ENCODE peak calls at places on chromosome 14, in nine cellular contexts. A, P, G, E, B, J, I, Y and L are unnamed samples.

GRCh38 chr14:24817638-24818053 is 183.7 kb upstream of the GZMB start:
- DNase-seq in A (no peak), P (no peak), G (no peak), E (no peak), B (peak), J (peak), I (no peak), Y (peak), L (no peak)

GRCh38 chr14:105176513-105176912 is 4.6 kb downstream of the NUDT14 start:
- DNase-seq in A (no peak), P (no peak), G (no peak), E (no peak), B (no peak), J (no peak), I (no peak), Y (no peak), L (no peak)

GRCh38 chr14:33612184-33612479 is 338.7 kb downstream of the EGLN3 start:
- DNase-seq in A (no peak), P (no peak), G (no peak), E (no peak), B (no peak), J (no peak), I (no peak), Y (no peak), L (no peak)

GRCh38 chr14:56660677-56661389 is 81.2 kb downstream of the TMEM260 start:
- DNase-seq in A (no peak), P (no peak), G (no peak), E (no peak), B (no peak), J (no peak), I (no peak), Y (no peak), L (no peak)

GRCh38 chr14:100778078-100778927 is 47.6 kb upstream of the MEG3 start:
- DNase-seq in A (no peak), P (no peak), G (no peak), E (no peak), B (no peak), J (no peak), I (no peak), Y (no peak), L (peak)

GRCh38 chr14:37585971-37586759 is 8.9 kb downstream of the FOXA1 start:
- DNase-seq in A (no peak), P (no peak), G (no peak), E (no peak), B (no peak), J (no peak), I (no peak), Y (no peak), L (no peak)

GRCh38 chr14:50520947-50521815 is 11.2 kb downstream of the MAP4K5 start:
- DNase-seq in A (no peak), P (no peak), G (peak), E (no peak), B (peak), J (peak), I (peak), Y (no peak), L (no peak)

GRCh38 chr14:51290132-51290531 is 50.1 kb downstream of the TMX1 start:
- DNase-seq in A (no peak), P (no peak), G (no peak), E (no peak), B (no peak), J (no peak), I (no peak), Y (no peak), L (no peak)

GRCh38 chr14:65074449-65075155 is 27.7 kb downstream of the MAX start:
- DNase-seq in A (no peak), P (no peak), G (no peak), E (no peak), B (no peak), J (no peak), I (no peak), Y (no peak), L (no peak)

GRCh38 chr14:35534130-35534883 is at the start of gene INSM2:
- DNase-seq in A (no peak), P (no peak), G (no peak), E (no peak), B (no peak), J (no peak), I (no peak), Y (no peak), L (no peak)

GRCh38 chr14:101055776-101056374 is 152.4 kb upstream of the RTL1 start:
- DNase-seq in A (no peak), P (no peak), G (no peak), E (no peak), B (no peak), J (no peak), I (no peak), Y (no peak), L (no peak)

GRCh38 chr14:89387922-89388685 is 28.9 kb downstream of the FOXN3 start:
- DNase-seq in A (no peak), P (no peak), G (no peak), E (no peak), B (no peak), J (no peak), I (no peak), Y (no peak), L (no peak)

GRCh38 chr14:92659765-92660561 is 88.5 kb downstream of the LGMN start:
- DNase-seq in A (peak), P (no peak), G (no peak), E (no peak), B (no peak), J (no peak), I (no peak), Y (no peak), L (no peak)

GRCh38 chr14:72610831-72611200 is 283.1 kb downstream of the DPF3 start:
- DNase-seq in A (peak), P (no peak), G (peak), E (no peak), B (no peak), J (no peak), I (no peak), Y (peak), L (no peak)

GRCh38 chr14:67420102-67420739 is 8.3 kb upstream of the PLEK2 start:
- DNase-seq in A (no peak), P (no peak), G (no peak), E (peak), B (no peak), J (no peak), I (no peak), Y (no peak), L (no peak)

GRCh38 chr14:21525995-21526671 is at the start of gene SALL2:
- DNase-seq in A (peak), P (peak), G (peak), E (no peak), B (peak), J (no peak), I (peak), Y (peak), L (peak)

GRCh38 chr14:39368261-39368959 is 63.8 kb downstream of the FBXO33 start:
- DNase-seq in A (no peak), P (no peak), G (peak), E (no peak), B (peak), J (peak), I (peak), Y (no peak), L (peak)

GRCh38 chr14:93962701-93963601 is 13.4 kb downstream of the ASB2 start:
- DNase-seq in A (no peak), P (no peak), G (peak), E (peak), B (no peak), J (no peak), I (no peak), Y (no peak), L (no peak)

GRCh38 chr14:32397871-32398640 is 69.0 kb downstream of the AKAP6 start:
- DNase-seq in A (no peak), P (no peak), G (peak), E (no peak), B (peak), J (no peak), I (peak), Y (no peak), L (no peak)

GRCh38 chr14:67447033-67447381 is 35.0 kb upstream of the PLEK2 start:
- DNase-seq in A (no peak), P (no peak), G (no peak), E (no peak), B (no peak), J (no peak), I (no peak), Y (no peak), L (no peak)

GRCh38 chr14:91899213-91899612 is 31.9 kb upstream of the TC2N start:
- DNase-seq in A (no peak), P (no peak), G (no peak), E (no peak), B (no peak), J (peak), I (peak), Y (no peak), L (peak)

GRCh38 chr14:38042356-38042755 is 165.3 kb upstream of the SSTR1 start:
- DNase-seq in A (peak), P (no peak), G (peak), E (no peak), B (peak), J (no peak), I (no peak), Y (no peak), L (no peak)

GRCh38 chr14:64682173-64682710 is 22.0 kb upstream of the PLEKHG3 start:
- DNase-seq in A (peak), P (no peak), G (peak), E (no peak), B (no peak), J (no peak), I (peak), Y (no peak), L (peak)

GRCh38 chr14:73242274-73242960 is 5.1 kb downstream of the PAPLN start:
- DNase-seq in A (no peak), P (no peak), G (no peak), E (no peak), B (no peak), J (no peak), I (no peak), Y (no peak), L (no peak)

GRCh38 chr14:63752449-63753169 is 24.7 kb upstream of the SGPP1 start:
- DNase-seq in A (peak), P (no peak), G (peak), E (no peak), B (peak), J (no peak), I (peak), Y (no peak), L (no peak)

GRCh38 chr14:92397140-92397815 is 74.3 kb downstream of the SLC24A4 start:
- DNase-seq in A (no peak), P (no peak), G (peak), E (no peak), B (peak), J (peak), I (peak), Y (no peak), L (no peak)

GRCh38 chr14:61103541-61104339 is 122.7 kb downstream of the SLC38A6 start:
- DNase-seq in A (peak), P (no peak), G (peak), E (no peak), B (peak), J (peak), I (peak), Y (peak), L (no peak)

GRCh38 chr14:99578541-99579044 is 25.4 kb downstream of the CCDC85C start:
- DNase-seq in A (no peak), P (no peak), G (no peak), E (no peak), B (no peak), J (no peak), I (no peak), Y (no peak), L (no peak)

GRCh38 chr14:99749142-99749541 is 44.1 kb upstream of the EML1 start:
- DNase-seq in A (no peak), P (no peak), G (no peak), E (no peak), B (no peak), J (no peak), I (no peak), Y (no peak), L (no peak)

GRCh38 chr14:72917420-72917819 is 8.8 kb upstream of the DCAF4 start:
- DNase-seq in A (no peak), P (no peak), G (no peak), E (no peak), B (no peak), J (no peak), I (no peak), Y (no peak), L (no peak)

GRCh38 chr14:37618498-37619041 is 23.1 kb downstream of the TTC6 start:
- DNase-seq in A (no peak), P (no peak), G (no peak), E (no peak), B (no peak), J (no peak), I (no peak), Y (no peak), L (no peak)

GRCh38 chr14:92759300-92759678 is 10.9 kb upstream of the LGMN start:
- DNase-seq in A (no peak), P (no peak), G (no peak), E (peak), B (no peak), J (peak), I (peak), Y (no peak), L (peak)

GRCh38 chr14:53943751-53944083 is 12.9 kb downstream of the BMP4 start:
- DNase-seq in A (no peak), P (no peak), G (no peak), E (no peak), B (no peak), J (no peak), I (no peak), Y (no peak), L (no peak)

GRCh38 chr14:55438066-55438683 is 2.2 kb downstream of the TBPL2 start:
- DNase-seq in A (no peak), P (no peak), G (peak), E (no peak), B (peak), J (peak), I (peak), Y (peak), L (no peak)

GRCh38 chr14:24818054-24818822 is 184.2 kb upstream of the GZMB start:
- DNase-seq in A (no peak), P (no peak), G (peak), E (no peak), B (no peak), J (no peak), I (no peak), Y (peak), L (no peak)

GRCh38 chr14:77485901-77486678 is 12.5 kb downstream of the ISM2 start:
- DNase-seq in A (no peak), P (no peak), G (peak), E (no peak), B (no peak), J (no peak), I (peak), Y (no peak), L (no peak)

GRCh38 chr14:20934148-20934762 is 21.0 kb upstream of the RNASE2 start:
- DNase-seq in A (no peak), P (no peak), G (no peak), E (peak), B (no peak), J (peak), I (no peak), Y (no peak), L (peak)

GRCh38 chr14:83556065-83556464 is 1973.9 kb upstream of the FLRT2 start:
- DNase-seq in A (no peak), P (no peak), G (peak), E (no peak), B (no peak), J (no peak), I (no peak), Y (no peak), L (no peak)

GRCh38 chr14:76112889-76113611 is 38.7 kb upstream of the GPATCH2L start:
- DNase-seq in A (no peak), P (no peak), G (no peak), E (no peak), B (no peak), J (no peak), I (no peak), Y (no peak), L (no peak)